ENCODE peak calls at places on chromosomes 4 and X, in eight cellular contexts. X is retinal pigment epithelial cell, Z is cardiac fibroblast, J is pancreas, L is ovary, D is K562, H is progenitor cell of endocrine pancreas, Y is B cell. P is an unnamed sample.

GRCh38 chrX:16883487-16883804 is 13.3 kb upstream of the RBBP7 start:
- DNase-seq in X (no peak), Z (no peak), J (no peak), L (no peak), D (no peak), H (no peak), Y (no peak), P (no peak)

GRCh38 chr4:45647823-45648222 is 476.0 kb downstream of the GABRG1 start:
- DNase-seq in X (no peak), Z (no peak), J (no peak), L (no peak), D (no peak), H (no peak), Y (no peak), P (no peak)

GRCh38 chrX:1111543-1112300 is 100.7 kb downstream of the CRLF2 start:
- DNase-seq in X (no peak), Z (no peak), J (no peak), L (no peak), D (no peak), H (no peak), Y (no peak), P (no peak)

GRCh38 chrX:15686818-15687685 is 22.4 kb upstream of the CLTRN start:
- DNase-seq in X (no peak), Z (peak; percentile 65), J (no peak), L (peak; percentile 32), D (peak; percentile 54), H (peak; percentile 26), Y (peak; percentile 53), P (no peak)

GRCh38 chr4:77913353-77913752 is 50.7 kb downstream of the MRPL1 start:
- DNase-seq in X (no peak), Z (peak; percentile 22), J (no peak), L (no peak), D (no peak), H (no peak), Y (no peak), P (no peak)

GRCh38 chrX:49270249-49270921 is 792 bp downstream of the PPP1R3F start:
- DNase-seq in X (no peak), Z (no peak), J (peak; percentile 81), L (no peak), D (no peak), H (no peak), Y (no peak), P (no peak)

GRCh38 chrX:38941675-38942074 is 140.4 kb downstream of the MID1IP1 start:
- DNase-seq in X (no peak), Z (peak; percentile 47), J (no peak), L (no peak), D (no peak), H (no peak), Y (no peak), P (no peak)

GRCh38 chr4:27090406-27090805 is 229.8 kb downstream of the STIM2 start:
- DNase-seq in X (no peak), Z (no peak), J (no peak), L (no peak), D (no peak), H (no peak), Y (no peak), P (no peak)

GRCh38 chr4:144584428-144584827 is 61.5 kb upstream of the HHIP start:
- DNase-seq in X (no peak), Z (peak; percentile 49), J (no peak), L (no peak), D (no peak), H (no peak), Y (no peak), P (no peak)

GRCh38 chr4:158948071-158948470 is 154.8 kb upstream of the RAPGEF2 start:
- DNase-seq in X (no peak), Z (no peak), J (no peak), L (no peak), D (no peak), H (no peak), Y (no peak), P (no peak)

GRCh38 chr4:165472943-165473676 is 94.3 kb downstream of the CPE start:
- DNase-seq in X (no peak), Z (no peak), J (no peak), L (no peak), D (no peak), H (no peak), Y (no peak), P (no peak)

GRCh38 chrX:11382935-11383334 is 89.7 kb downstream of the AMELX start:
- DNase-seq in X (no peak), Z (peak; percentile 32), J (no peak), L (no peak), D (no peak), H (no peak), Y (no peak), P (no peak)

GRCh38 chr4:111268769-111269414 is 646.0 kb upstream of the PITX2 start:
- DNase-seq in X (no peak), Z (peak; percentile 45), J (no peak), L (no peak), D (no peak), H (no peak), Y (no peak), P (no peak)

DNA sequence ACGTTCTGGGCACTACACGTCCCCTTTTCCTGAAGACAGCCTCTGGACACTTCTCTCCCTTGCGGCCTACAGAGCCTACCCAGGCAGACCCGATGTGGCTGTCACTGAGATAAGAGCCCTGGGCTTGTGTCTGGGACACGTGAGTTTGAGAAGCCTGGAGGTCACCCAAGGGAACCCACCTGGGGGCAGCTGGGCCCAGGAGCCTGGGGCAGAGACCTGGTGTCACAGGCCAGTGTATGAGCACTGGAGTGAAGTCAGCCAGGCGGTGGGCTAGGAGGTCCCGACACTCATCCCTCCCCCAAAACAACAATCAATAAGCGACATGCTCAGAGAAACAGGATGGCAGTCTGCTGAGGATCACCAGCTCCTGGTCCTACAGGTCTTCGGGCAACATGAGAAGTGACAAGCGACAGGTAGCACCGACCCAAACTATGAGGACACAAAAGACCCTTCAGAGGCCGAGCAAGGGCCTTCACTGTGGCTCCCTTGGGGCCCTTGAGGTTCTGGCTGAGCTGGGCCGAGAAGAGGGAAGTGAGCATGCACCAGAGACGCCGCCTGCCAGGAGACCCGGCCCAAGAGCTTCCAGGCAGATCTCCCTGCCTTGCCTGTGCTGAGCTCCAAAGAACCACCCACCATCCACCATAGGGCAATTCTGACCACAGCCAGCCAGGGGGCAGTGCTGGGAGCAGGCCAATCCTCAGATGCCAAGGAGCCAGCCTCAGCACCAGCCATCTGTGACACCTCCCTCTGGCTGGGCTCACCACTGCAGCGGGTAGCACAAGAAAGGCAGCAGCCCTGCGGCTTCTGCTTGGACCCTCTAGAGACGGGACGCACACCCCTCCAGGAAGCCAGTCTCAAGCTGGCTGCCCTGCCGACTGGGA is 11.0 kb upstream of the DUSP9 start:
- DNase-seq in X (no peak), Z (peak; percentile 3), J (peak; percentile 48), L (no peak), D (no peak), H (no peak), Y (peak; percentile 53), P (no peak)
- TF ChIP-seq CTCF in X (peak; percentile 66), Z (peak; percentile 45), J (no peak), L (no peak), D (peak; percentile 50), H (peak; percentile 47), Y (no peak), P (peak; percentile 30)

GRCh38 chr4:148852092-148852699 is 410.0 kb upstream of the NR3C2 start:
- DNase-seq in X (no peak), Z (no peak), J (no peak), L (no peak), D (no peak), H (no peak), Y (no peak), P (no peak)
- TF ChIP-seq CTCF in X (peak; percentile 4), Z (no peak), J (no peak), L (no peak), D (no peak), H (no peak), Y (no peak), P (no peak)

GRCh38 chr4:18020671-18021469 is 685 bp downstream of the LCORL start:
- DNase-seq in X (no peak), Z (peak; percentile 85), J (peak; percentile 77), L (peak; percentile 77), D (peak; percentile 72), H (peak; percentile 47), Y (peak; percentile 56), P (peak; percentile 31)
- TF ChIP-seq CTCF in X (peak; percentile 11), Z (no peak), J (no peak), L (no peak), D (no peak), H (peak; percentile 16), Y (no peak), P (no peak)

GRCh38 chr4:150211016-150211415 is 132.8 kb downstream of the DCLK2 start:
- DNase-seq in X (no peak), Z (no peak), J (peak; percentile 86), L (no peak), D (no peak), H (no peak), Y (no peak), P (no peak)

GRCh38 chr4:150211821-150212445 is 133.7 kb downstream of the DCLK2 start:
- DNase-seq in X (no peak), Z (no peak), J (no peak), L (no peak), D (no peak), H (no peak), Y (no peak), P (no peak)

GRCh38 chr4:150206981-150207380 is 128.7 kb downstream of the DCLK2 start:
- DNase-seq in X (no peak), Z (no peak), J (no peak), L (no peak), D (no peak), H (no peak), Y (no peak), P (no peak)

GRCh38 chr4:150207871-150208270 is 129.6 kb downstream of the DCLK2 start:
- DNase-seq in X (peak; percentile 34), Z (no peak), J (no peak), L (no peak), D (no peak), H (no peak), Y (no peak), P (no peak)

GRCh38 chr4:150209140-150209829 is 131.0 kb downstream of the DCLK2 start:
- DNase-seq in X (no peak), Z (peak; percentile 84), J (no peak), L (peak; percentile 61), D (peak; percentile 55), H (peak; percentile 58), Y (peak; percentile 39), P (peak; percentile 64)
- TF ChIP-seq CTCF in X (peak; percentile 77), Z (peak; percentile 75), J (peak; percentile 31), L (no peak), D (peak; percentile 71), H (peak; percentile 69), Y (peak; percentile 64), P (peak; percentile 49)

P was measured in mesothelial cell of epicardium.